ENCODE peak calls at places on chromosomes 13 and 19, in nine cellular contexts. J is fibroblast of the aortic adventitia; K is CD8-positive, alpha-beta T cell; M is sigmoid colon; H is K562; N is astrocyte of the spinal cord; U is uterus; S is Panc1; E is thoracic aorta. O is an unnamed sample.

GRCh38 chr19:38831142-38831605 is 420 bp downstream of the ECH1 start:
- DNase-seq in S (no peak), M (peak), H (peak), J (peak), U (peak), K (no peak), E (peak), N (peak), O (peak)

GRCh38 chr13:86892330-86892729 is 778.8 kb upstream of the SLITRK5 start:
- DNase-seq in N (peak), M (no peak), U (no peak), E (no peak), J (no peak), K (no peak), S (no peak), H (peak), O (no peak)

GRCh38 chr19:40597329-40597838 is 3.8 kb upstream of the LTBP4 start:
- DNase-seq in E (no peak), K (no peak), J (no peak), H (no peak), S (no peak), N (no peak), M (no peak), U (no peak), O (no peak)

GRCh38 chr13:84360843-84361242 is 478.6 kb upstream of the SLITRK1 start:
- DNase-seq in J (no peak), M (no peak), N (no peak), U (no peak), H (no peak), E (no peak), S (no peak), K (no peak), O (no peak)

GRCh38 chr13:31896427-31896826 is 135.1 kb upstream of the FRY start:
- DNase-seq in K (no peak), U (no peak), H (no peak), N (peak), S (no peak), J (peak), M (no peak), E (no peak), O (peak)

GRCh38 chr19:38653028-38653571 is 5.7 kb downstream of the ACTN4 start:
- DNase-seq in U (no peak), K (no peak), S (no peak), E (no peak), H (no peak), M (peak), J (peak), N (peak), O (peak)

GRCh38 chr19:6849876-6850275 is 37.5 kb upstream of the ADGRE1 start:
- DNase-seq in H (no peak), M (no peak), N (no peak), S (no peak), U (no peak), J (no peak), K (no peak), E (no peak), O (no peak)

GRCh38 chr19:18798384-18799352 is 7.6 kb upstream of the COMP start:
- DNase-seq in E (no peak), U (no peak), K (no peak), N (no peak), M (peak), J (no peak), H (no peak), S (no peak), O (no peak)

GRCh38 chr19:46296722-46297431 is at the start of gene HIF3A:
- DNase-seq in S (no peak), N (peak), E (no peak), M (peak), J (no peak), U (peak), K (no peak), H (peak), O (peak)

GRCh38 chr19:7348587-7349230 is at the start of gene ARHGEF18:
- DNase-seq in N (no peak), S (no peak), U (no peak), E (no peak), H (no peak), J (no peak), K (peak), M (peak), O (no peak)

GRCh38 chr13:46761866-46762265 is 35.1 kb downstream of the ESD start:
- DNase-seq in N (no peak), S (no peak), K (no peak), M (no peak), U (no peak), E (no peak), H (no peak), J (no peak), O (no peak)

GRCh38 chr19:46605356-46605821 is 4.3 kb downstream of the CALM3 start:
- DNase-seq in M (peak), S (no peak), H (no peak), K (no peak), U (no peak), N (no peak), J (peak), E (no peak), O (no peak)

GRCh38 chr13:32951580-32951979 is 64.6 kb upstream of the KL start:
- DNase-seq in J (no peak), H (no peak), M (no peak), N (no peak), E (no peak), S (no peak), U (no peak), K (no peak), O (no peak)

GRCh38 chr13:100533588-100534041 is 55.0 kb downstream of the GGACT start:
- DNase-seq in U (no peak), J (no peak), N (no peak), M (no peak), K (no peak), E (no peak), H (no peak), S (no peak), O (no peak)

GRCh38 chr19:27794444-27795042 is 1418.4 kb downstream of the UQCRFS1 start:
- DNase-seq in N (peak), J (peak), M (no peak), S (no peak), H (peak), E (no peak), K (no peak), U (no peak), O (peak)

GRCh38 chr19:6057651-6058365 is 52.5 kb downstream of the RFX2 start:
- DNase-seq in H (no peak), N (no peak), U (peak), J (no peak), S (no peak), K (no peak), E (no peak), M (no peak), O (no peak)

GRCh38 chr13:97223711-97224461 is 1.8 kb downstream of the MBNL2 start:
- DNase-seq in H (peak), J (peak), N (peak), K (no peak), E (no peak), U (peak), M (peak), S (no peak), O (peak)

GRCh38 chr19:7294571-7295212 is 478 bp upstream of the INSR start:
- DNase-seq in M (peak), H (peak), S (no peak), E (peak), U (peak), K (no peak), J (peak), N (peak), O (peak)

GRCh38 chr13:106561551-106562170 is 6.3 kb downstream of the ARGLU1 start:
- DNase-seq in J (peak), K (peak), U (no peak), S (no peak), M (no peak), E (no peak), N (peak), H (peak), O (peak)

GRCh38 chr13:31172535-31172934 is 10.8 kb upstream of the HSPH1 start:
- DNase-seq in N (peak), E (no peak), U (no peak), H (no peak), M (no peak), S (peak), K (no peak), J (peak), O (peak)

GRCh38 chr19:11138659-11139526 is 16.7 kb downstream of the SPC24 start:
- DNase-seq in N (peak), M (peak), J (peak), S (no peak), E (peak), U (peak), H (peak), K (no peak), O (peak)

GRCh38 chr19:18765224-18765623 is 25.9 kb downstream of the COMP start:
- DNase-seq in K (no peak), N (no peak), S (no peak), H (no peak), M (no peak), U (no peak), J (no peak), E (no peak), O (no peak)

GRCh38 chr13:21579754-21580316 is 24.1 kb downstream of the MICU2 start:
- DNase-seq in E (no peak), N (no peak), K (no peak), S (no peak), J (no peak), U (no peak), H (no peak), M (no peak), O (no peak)

GRCh38 chr13:89796196-89796595 is 1551.3 kb upstream of the MIR17HG start:
- DNase-seq in E (no peak), U (no peak), M (no peak), J (no peak), S (no peak), H (no peak), K (no peak), N (no peak), O (no peak)

GRCh38 chr13:107851670-107852460 is 363.5 kb downstream of the LIG4 start:
- DNase-seq in J (no peak), H (peak), U (no peak), S (no peak), E (no peak), N (no peak), K (no peak), M (no peak), O (no peak)

GRCh38 chr13:110874508-110874960 is 40.3 kb downstream of the ANKRD10 start:
- DNase-seq in M (peak), H (peak), N (peak), J (peak), E (peak), K (peak), S (no peak), U (peak), O (peak)

GRCh38 chr13:43391021-43391420 is 367.6 kb downstream of the DNAJC15 start:
- DNase-seq in S (no peak), U (no peak), H (no peak), M (no peak), N (no peak), E (no peak), K (no peak), J (no peak), O (no peak)
- TF ChIP-seq CTCF in S (no peak), U (no peak), H (no peak), M (no peak), N (no peak), E (no peak), K (no peak), J (no peak), O (no peak)

DNA sequence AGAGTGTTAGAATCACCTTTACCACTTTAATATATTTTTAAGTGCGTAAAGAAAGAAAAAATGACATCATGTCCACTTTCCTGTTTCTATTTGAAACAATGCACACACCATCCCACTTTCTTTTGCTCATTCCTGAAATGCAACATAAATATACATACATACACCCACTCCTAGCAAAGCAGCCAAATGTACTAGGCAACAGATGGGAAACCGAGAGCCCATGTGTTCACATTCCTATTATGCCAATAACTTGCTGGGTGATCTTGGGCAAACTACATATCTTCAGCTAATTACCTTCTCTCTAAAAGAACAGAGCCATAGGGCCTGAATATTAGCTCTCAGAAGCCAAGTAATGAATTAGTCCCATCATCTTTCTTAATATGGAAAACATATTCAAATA is 610.7 kb upstream of the ATXN8OS start:
- DNase-seq in K (no peak), U (no peak), J (no peak), E (no peak), H (no peak), S (no peak), M (no peak), N (no peak), O (no peak)
- H3K4me3 ChIP-seq in K (no peak), U (no peak), J (no peak), E (no peak), H (no peak), S (no peak), M (no peak), N (no peak), O (no peak)

GRCh38 chr19:12681074-12681987 is at the start of gene DHPS:
- DNase-seq in U (peak), N (peak), E (peak), J (peak), K (peak), S (peak), H (peak), M (peak), O (peak)
- TF ChIP-seq CTCF in U (no peak), N (no peak), E (no peak), J (peak), K (no peak), S (no peak), H (peak), M (no peak), O (no peak)

DNA sequence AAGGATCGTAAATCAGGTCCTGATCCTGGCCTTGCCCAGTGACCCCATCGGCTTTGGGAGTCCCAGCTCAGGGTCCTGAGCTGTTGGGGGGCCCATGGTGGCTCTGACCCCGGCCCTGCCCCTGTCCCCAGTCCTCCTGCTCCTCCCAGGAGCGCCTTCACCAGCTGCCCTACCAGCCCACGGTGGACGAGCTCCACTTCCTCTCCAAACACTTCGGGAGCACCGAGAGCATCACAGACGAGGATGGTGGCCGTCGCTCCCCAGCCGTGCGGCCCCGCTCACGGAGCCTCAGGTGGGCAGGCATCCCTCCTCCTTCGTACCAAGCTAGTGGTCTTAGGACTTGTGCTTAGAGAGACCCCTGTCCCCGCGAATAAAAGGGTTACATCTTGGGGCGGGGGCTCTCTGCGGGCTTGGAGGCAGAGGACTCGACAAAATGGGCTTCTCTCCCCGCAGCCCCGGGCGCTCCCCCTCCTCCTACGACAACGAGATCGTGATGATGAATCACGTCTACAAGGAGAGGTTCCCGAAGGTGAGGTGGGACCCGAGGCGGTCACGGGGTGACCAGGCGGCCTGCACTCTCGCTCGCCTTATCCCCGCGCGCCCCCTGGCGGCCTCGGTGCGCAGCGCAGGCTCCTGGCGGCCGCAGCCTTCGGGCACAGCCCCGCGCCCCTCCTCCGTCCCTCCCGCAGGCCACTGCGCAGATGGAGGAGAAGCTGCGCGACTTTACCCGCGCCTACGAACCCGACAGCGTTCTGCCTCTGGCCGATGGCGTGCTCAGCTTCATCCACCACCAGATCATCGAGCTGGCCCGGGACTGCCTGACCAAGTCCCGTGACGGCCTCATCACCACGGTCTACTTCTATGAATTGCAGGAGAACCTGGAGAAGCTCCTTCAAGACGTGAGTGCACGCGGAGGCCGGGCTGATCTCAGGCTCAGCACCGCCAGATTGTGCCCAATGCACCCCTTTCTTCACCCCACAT is 9.1 kb downstream of the MAST1 start:
- DNase-seq in S (no peak), M (peak), K (peak), J (peak), E (peak), N (peak), U (peak), H (peak), O (peak)
- H3K4me3 ChIP-seq in S (no peak), M (peak), K (peak), J (peak), E (peak), N (no peak), U (no peak), H (no peak), O (no peak)

DNA sequence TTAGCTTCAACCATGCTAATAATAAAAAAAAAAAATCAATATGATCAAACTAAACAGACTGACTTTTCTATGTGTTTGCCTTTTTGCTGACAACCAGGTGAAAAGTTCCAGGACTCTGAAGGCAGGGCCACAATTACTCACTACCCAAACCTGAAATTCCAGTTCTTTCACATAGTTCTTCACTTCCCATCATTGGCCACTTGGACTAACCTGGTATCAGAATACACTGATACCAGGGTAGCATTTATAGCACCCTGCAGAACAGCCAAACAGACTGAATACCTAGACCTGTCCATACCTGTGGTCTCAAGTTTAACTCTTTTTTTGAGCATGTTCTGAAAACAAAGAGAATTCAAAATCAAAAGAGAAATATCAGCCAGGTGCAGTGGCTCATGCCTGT is 25.1 kb downstream of the ELF1 start:
- DNase-seq in K (no peak), N (no peak), H (no peak), J (no peak), E (no peak), S (no peak), M (no peak), U (no peak), O (no peak)
- TF ChIP-seq CTCF in K (no peak), N (no peak), H (no peak), J (no peak), E (no peak), S (no peak), M (no peak), U (no peak), O (no peak)